ENCODE peak calls at places on chromosomes 3 and 15, in nine cellular contexts. V, N, I, T, E, P, L, J and G are unnamed samples.

GRCh38 chr15:66877558-66878285 is 175.7 kb downstream of the SMAD6 start:
- DNase-seq in J (peak; percentile 4), T (no peak), L (no peak), I (no peak), N (no peak), V (no peak), E (no peak), P (no peak), G (no peak)

GRCh38 chr15:69979783-69980182 is 117.9 kb downstream of the TLE3 start:
- DNase-seq in J (peak; percentile 78), E (no peak), P (no peak), V (no peak), L (no peak), T (no peak), N (no peak), I (no peak), G (no peak)

GRCh38 chr3:129602730-129603560 is 3.5 kb downstream of the PLXND1 start:
- DNase-seq in J (no peak), E (no peak), L (no peak), N (no peak), T (no peak), V (peak; percentile 53), P (no peak), I (peak; percentile 94), G (no peak)

GRCh38 chr3:102745881-102746280 is 311.1 kb downstream of the ZPLD1 start:
- DNase-seq in V (no peak), J (no peak), E (no peak), N (no peak), T (no peak), P (no peak), L (no peak), I (no peak), G (peak; percentile 20)

GRCh38 chr15:51982013-51982769 is 10.6 kb upstream of the LEO1 start:
- DNase-seq in I (no peak), P (peak; percentile 50), L (no peak), E (no peak), J (peak; percentile 78), N (peak; percentile 12), V (no peak), T (peak; percentile 37), G (peak; percentile 69)

GRCh38 chr3:136994772-136995516 is 37.2 kb downstream of the IL20RB start:
- DNase-seq in P (no peak), V (no peak), I (peak; percentile 93), T (peak; percentile 81), N (no peak), J (no peak), L (peak; percentile 63), E (no peak), G (peak; percentile 65)

GRCh38 chr3:140664111-140664510 is 13.8 kb upstream of the TRIM42 start:
- DNase-seq in N (no peak), P (no peak), I (no peak), L (no peak), T (no peak), V (no peak), J (no peak), E (no peak), G (no peak)

GRCh38 chr3:30443756-30444673 is 162.4 kb upstream of the TGFBR2 start:
- DNase-seq in J (no peak), T (no peak), P (no peak), E (no peak), L (no peak), V (no peak), I (no peak), N (no peak), G (no peak)

GRCh38 chr15:41512078-41512394 is 1.6 kb downstream of the LTK start:
- DNase-seq in E (no peak), V (no peak), T (peak; percentile 25), N (no peak), J (no peak), P (no peak), I (no peak), L (no peak), G (peak; percentile 22)

GRCh38 chr3:12967751-12968209 is 105.4 kb downstream of the IQSEC1 start:
- DNase-seq in V (peak; percentile 84), T (no peak), I (peak; percentile 96), L (peak; percentile 57), E (peak; percentile 84), N (peak; percentile 87), J (peak; percentile 100), P (peak; percentile 81), G (no peak)

GRCh38 chr3:106534206-106534605 is 665.4 kb upstream of the CBLB start:
- DNase-seq in P (peak; percentile 38), V (no peak), I (no peak), N (no peak), E (no peak), L (no peak), J (no peak), T (no peak), G (no peak)

GRCh38 chr3:62373714-62374333 is 474 bp upstream of the FEZF2 start:
- DNase-seq in L (no peak), V (peak; percentile 17), T (no peak), N (no peak), I (no peak), J (no peak), E (no peak), P (no peak), G (no peak)

GRCh38 chr3:10004506-10004905 is 17.9 kb upstream of the EMC3 start:
- DNase-seq in L (no peak), E (no peak), V (no peak), I (no peak), T (no peak), N (no peak), J (no peak), P (no peak), G (no peak)

GRCh38 chr3:133437391-133438093 is 37.7 kb downstream of the BFSP2 start:
- DNase-seq in I (no peak), J (no peak), P (no peak), N (no peak), E (no peak), V (no peak), L (no peak), T (peak; percentile 53), G (peak; percentile 93)